ENCODE peak calls at places on chromosomes 2 and 18, in seven cellular contexts. J is aorta; V is H9; W is activated naive CD8-positive, alpha-beta T cell treated with anti-CD3 and anti-CD28 coated beads for 36 hours; M is HFFc6; H is cardiac muscle cell; B is IMR-90. F is an unnamed sample.

GRCh38 chr2:112092286-112093041 is 37.4 kb downstream of the TMEM87B start:
- DNase-seq in J (no peak), V (no peak), W (no peak), M (peak; percentile 55), H (no peak), B (peak; percentile 83), F (no peak)

GRCh38 chr2:30692829-30693265 is 114.4 kb downstream of the CAPN13 start:
- DNase-seq in J (peak; percentile 82), V (no peak), W (no peak), M (no peak), H (no peak), B (no peak), F (no peak)

GRCh38 chr18:71850602-71851001 is 693.5 kb downstream of the CBLN2 start:
- DNase-seq in J (no peak), V (no peak), W (no peak), M (no peak), H (no peak), B (no peak), F (no peak)

GRCh38 chr2:25268136-25268535 is 73.6 kb downstream of the DNMT3A start:
- DNase-seq in J (no peak), V (no peak), W (no peak), M (no peak), H (no peak), B (no peak), F (no peak)

GRCh38 chr2:140643761-140644187 is 1487.0 kb downstream of the LRP1B start:
- DNase-seq in J (no peak), V (no peak), W (no peak), M (no peak), H (no peak), B (peak; percentile 53), F (no peak)

GRCh38 chr2:102185347-102185746 is 1.5 kb upstream of the IL1RL2 start:
- DNase-seq in J (no peak), V (no peak), W (no peak), M (peak; percentile 4), H (no peak), B (no peak), F (no peak)

GRCh38 chr18:79598885-79599175 is 80.8 kb upstream of the CTDP1 start:
- DNase-seq in J (peak; percentile 36), V (no peak), W (no peak), M (no peak), H (no peak), B (no peak), F (peak; percentile 9)

GRCh38 chr2:239027431-239028252 is 179.8 kb downstream of the TWIST2 start:
- DNase-seq in J (peak; percentile 69), V (no peak), W (no peak), M (no peak), H (no peak), B (no peak), F (no peak)

GRCh38 chr2:181904022-181904632 is 12.6 kb downstream of the ITPRID2 start:
- DNase-seq in J (no peak), V (no peak), W (no peak), M (peak; percentile 37), H (peak; percentile 52), B (peak; percentile 50), F (no peak)

GRCh38 chr2:46806526-46806925 is 109.1 kb downstream of the MCFD2 start:
- DNase-seq in J (no peak), V (no peak), W (no peak), M (peak; percentile 63), H (no peak), B (peak; percentile 85), F (no peak)

GRCh38 chr2:221460136-221460535 is 112.0 kb downstream of the EPHA4 start:
- DNase-seq in J (no peak), V (no peak), W (no peak), M (no peak), H (no peak), B (no peak), F (no peak)

GRCh38 chr18:45845410-45845809 is 19.9 kb downstream of the SIGLEC15 start:
- DNase-seq in J (no peak), V (no peak), W (no peak), M (no peak), H (peak; percentile 44), B (no peak), F (no peak)

GRCh38 chr18:12455511-12455910 is 47.8 kb downstream of the PRELID3A start:
- DNase-seq in J (no peak), V (no peak), W (no peak), M (no peak), H (no peak), B (peak; percentile 79), F (no peak)

GRCh38 chr18:48034651-48035555 is 104.4 kb upstream of the SMAD2 start:
- DNase-seq in J (peak; percentile 55), V (no peak), W (no peak), M (no peak), H (peak; percentile 42), B (no peak), F (no peak)

GRCh38 chr2:11128258-11128951 is 26.9 kb upstream of the SLC66A3 start:
- DNase-seq in J (peak; percentile 45), V (no peak), W (no peak), M (peak; percentile 64), H (no peak), B (peak; percentile 76), F (no peak)

GRCh38 chr2:223537669-223538601 is 64.2 kb downstream of the SCG2 start:
- DNase-seq in J (no peak), V (no peak), W (no peak), M (no peak), H (peak; percentile 23), B (peak; percentile 43), F (no peak)

GRCh38 chr2:20595439-20596192 is 55.3 kb downstream of the HS1BP3 start:
- DNase-seq in J (peak; percentile 78), V (no peak), W (peak; percentile 6), M (peak; percentile 48), H (no peak), B (peak; percentile 60), F (peak; percentile 69)

GRCh38 chr2:12856934-12857660 is 140.4 kb downstream of the TRIB2 start:
- DNase-seq in J (no peak), V (no peak), W (no peak), M (peak; percentile 72), H (no peak), B (peak; percentile 75), F (no peak)

GRCh38 chr18:58412844-58413666 is 215.8 kb downstream of the ALPK2 start:
- DNase-seq in J (no peak), V (no peak), W (no peak), M (no peak), H (no peak), B (no peak), F (no peak)

GRCh38 chr2:133561045-133561852 is 7.0 kb downstream of the NCKAP5 start:
- DNase-seq in J (no peak), V (no peak), W (no peak), M (peak; percentile 66), H (peak; percentile 41), B (peak; percentile 90), F (no peak)

GRCh38 chr2:191688934-191689695 is 11.2 kb downstream of the NABP1 start:
- DNase-seq in J (no peak), V (no peak), W (no peak), M (peak; percentile 83), H (no peak), B (peak; percentile 80), F (no peak)

GRCh38 chr2:55049794-55050132 is 488 bp downstream of the RTN4 start:
- DNase-seq in J (no peak), V (no peak), W (no peak), M (no peak), H (peak; percentile 51), B (no peak), F (no peak)

GRCh38 chr2:168278424-168278888 is 31.1 kb upstream of the STK39 start:
- DNase-seq in J (no peak), V (no peak), W (no peak), M (peak; percentile 58), H (no peak), B (peak; percentile 31), F (no peak)

GRCh38 chr2:103008586-103008985 is 246.8 kb downstream of the TMEM182 start:
- DNase-seq in J (no peak), V (peak; percentile 61), W (no peak), M (no peak), H (peak; percentile 33), B (no peak), F (no peak)

GRCh38 chr2:231576465-231576864 is 16.2 kb upstream of the TEX44 start:
- DNase-seq in J (no peak), V (no peak), W (no peak), M (no peak), H (no peak), B (no peak), F (no peak)

GRCh38 chr2:151946856-151947523 is 118.8 kb upstream of the ARL5A start:
- DNase-seq in J (no peak), V (peak; percentile 66), W (peak; percentile 6), M (no peak), H (peak; percentile 68), B (peak; percentile 1), F (no peak)

GRCh38 chr2:54492335-54492734 is 36.2 kb downstream of the SPTBN1 start:
- DNase-seq in J (no peak), V (no peak), W (no peak), M (no peak), H (no peak), B (no peak), F (no peak)

GRCh38 chr18:80076379-80076778 is 32.7 kb upstream of the ADNP2 start:
- DNase-seq in J (no peak), V (no peak), W (no peak), M (no peak), H (no peak), B (no peak), F (no peak)

GRCh38 chr18:58247363-58247834 is 203.4 kb downstream of the NEDD4L start:
- DNase-seq in J (no peak), V (peak; percentile 45), W (no peak), M (no peak), H (peak; percentile 28), B (peak; percentile 11), F (no peak)

GRCh38 chr2:8543065-8543411 is 138.8 kb upstream of the ID2 start:
- DNase-seq in J (peak; percentile 76), V (peak; percentile 27), W (peak; percentile 62), M (no peak), H (no peak), B (no peak), F (no peak)

GRCh38 chr2:230218411-230218810 is 1.4 kb downstream of the SP110 start:
- DNase-seq in J (no peak), V (no peak), W (no peak), M (no peak), H (no peak), B (no peak), F (no peak)

GRCh38 chr2:216057688-216058193 is 23.9 kb downstream of the PECR start:
- DNase-seq in J (no peak), V (no peak), W (peak; percentile 71), M (peak; percentile 83), H (no peak), B (peak; percentile 70), F (no peak)

GRCh38 chr2:23055251-23055650 is 329.7 kb upstream of the KLHL29 start:
- DNase-seq in J (no peak), V (no peak), W (no peak), M (no peak), H (no peak), B (no peak), F (no peak)

GRCh38 chr2:25368650-25369049 is 26.9 kb upstream of the DNMT3A start:
- DNase-seq in J (peak; percentile 62), V (no peak), W (no peak), M (no peak), H (no peak), B (peak; percentile 20), F (no peak)

GRCh38 chr2:121777699-121778058 is 22.2 kb downstream of the TSN start:
- DNase-seq in J (no peak), V (no peak), W (no peak), M (peak; percentile 17), H (no peak), B (peak; percentile 71), F (no peak)

GRCh38 chr18:35642802-35643201 is 61.3 kb downstream of the GALNT1 start:
- DNase-seq in J (no peak), V (no peak), W (no peak), M (no peak), H (no peak), B (peak; percentile 7), F (no peak)

GRCh38 chr18:56910967-56911366 is 235.9 kb upstream of the BOD1L2 start:
- DNase-seq in J (no peak), V (no peak), W (no peak), M (no peak), H (no peak), B (no peak), F (no peak)

GRCh38 chr2:183996825-183997823 is 601.2 kb upstream of the ZNF804A start:
- DNase-seq in J (no peak), V (no peak), W (no peak), M (no peak), H (peak; percentile 64), B (no peak), F (no peak)

F was measured in left lung.